ENCODE peak calls at places on chromosomes 13 and 19, in six cellular contexts. One of them, this sample, is unnamed.

GRCh38 chr13:53191091-53191490 is 162.5 kb downstream of the OLFM4 start:
- DNase-seq in IMR-90: peak
- DNase-seq in breast epithelium: no peak
- DNase-seq in lower leg skin: no peak
- DNase-seq in astrocyte of the spinal cord: no peak
- DNase-seq in glutamatergic neuron: no peak
- DNase-seq in this sample: no peak

GRCh38 chr13:111343186-111343805 is 22.9 kb downstream of the TEX29 start:
- DNase-seq in lower leg skin: no peak
- DNase-seq in glutamatergic neuron: no peak
- DNase-seq in IMR-90: no peak
- DNase-seq in breast epithelium: no peak
- DNase-seq in astrocyte of the spinal cord: no peak
- DNase-seq in this sample: no peak

GRCh38 chr19:41691268-41691970 is 3.3 kb upstream of the CEACAM7 start:
- DNase-seq in glutamatergic neuron: peak
- DNase-seq in breast epithelium: no peak
- DNase-seq in IMR-90: no peak
- DNase-seq in astrocyte of the spinal cord: no peak
- DNase-seq in lower leg skin: no peak
- DNase-seq in this sample: no peak

GRCh38 chr13:33744589-33745369 is 73.2 kb upstream of the RFC3 start:
- DNase-seq in breast epithelium: no peak
- DNase-seq in IMR-90: no peak
- DNase-seq in astrocyte of the spinal cord: no peak
- DNase-seq in lower leg skin: no peak
- DNase-seq in glutamatergic neuron: no peak
- DNase-seq in this sample: no peak

GRCh38 chr13:113862766-113863510 is 938 bp downstream of the GAS6 start:
- DNase-seq in glutamatergic neuron: peak
- DNase-seq in lower leg skin: no peak
- DNase-seq in astrocyte of the spinal cord: peak
- DNase-seq in IMR-90: no peak
- DNase-seq in breast epithelium: peak
- DNase-seq in this sample: no peak

GRCh38 chr13:90552702-90553101 is 794.8 kb upstream of the MIR17HG start:
- DNase-seq in lower leg skin: no peak
- DNase-seq in astrocyte of the spinal cord: no peak
- DNase-seq in IMR-90: no peak
- DNase-seq in breast epithelium: no peak
- DNase-seq in glutamatergic neuron: no peak
- DNase-seq in this sample: no peak

GRCh38 chr13:111177803-111178389 is 62.8 kb downstream of the ARHGEF7 start:
- DNase-seq in astrocyte of the spinal cord: peak
- DNase-seq in lower leg skin: no peak
- DNase-seq in IMR-90: peak
- DNase-seq in glutamatergic neuron: no peak
- DNase-seq in breast epithelium: no peak
- DNase-seq in this sample: peak

GRCh38 chr13:114049026-114049425 is 75.2 kb upstream of the C13orf46 start:
- DNase-seq in IMR-90: no peak
- DNase-seq in lower leg skin: no peak
- DNase-seq in astrocyte of the spinal cord: no peak
- DNase-seq in glutamatergic neuron: no peak
- DNase-seq in breast epithelium: no peak
- DNase-seq in this sample: no peak

GRCh38 chr19:49875801-49876421 is 1.2 kb downstream of the AKT1S1 start:
- DNase-seq in glutamatergic neuron: peak
- DNase-seq in breast epithelium: no peak
- DNase-seq in astrocyte of the spinal cord: peak
- DNase-seq in IMR-90: peak
- DNase-seq in lower leg skin: peak
- DNase-seq in this sample: no peak

GRCh38 chr13:105008606-105009005 is 1526.9 kb downstream of the EFNB2 start:
- DNase-seq in lower leg skin: no peak
- DNase-seq in glutamatergic neuron: no peak
- DNase-seq in astrocyte of the spinal cord: peak
- DNase-seq in breast epithelium: no peak
- DNase-seq in IMR-90: no peak
- DNase-seq in this sample: peak

GRCh38 chr13:46031581-46032263 is 20.8 kb downstream of the ZC3H13 start:
- DNase-seq in glutamatergic neuron: no peak
- DNase-seq in astrocyte of the spinal cord: no peak
- DNase-seq in breast epithelium: no peak
- DNase-seq in IMR-90: peak
- DNase-seq in lower leg skin: no peak
- DNase-seq in this sample: no peak

GRCh38 chr19:29620931-29621351 is 14.9 kb downstream of the POP4 start:
- DNase-seq in astrocyte of the spinal cord: no peak
- DNase-seq in glutamatergic neuron: no peak
- DNase-seq in lower leg skin: no peak
- DNase-seq in IMR-90: no peak
- DNase-seq in breast epithelium: no peak
- DNase-seq in this sample: no peak

GRCh38 chr13:48334534-48335127 is 31.1 kb downstream of the RB1 start:
- DNase-seq in breast epithelium: no peak
- DNase-seq in astrocyte of the spinal cord: peak
- DNase-seq in glutamatergic neuron: no peak
- DNase-seq in IMR-90: peak
- DNase-seq in lower leg skin: no peak
- DNase-seq in this sample: no peak

GRCh38 chr19:48421548-48421947 is 24.2 kb upstream of the GRWD1 start:
- DNase-seq in glutamatergic neuron: no peak
- DNase-seq in IMR-90: no peak
- DNase-seq in astrocyte of the spinal cord: no peak
- DNase-seq in lower leg skin: peak
- DNase-seq in breast epithelium: no peak
- DNase-seq in this sample: no peak

GRCh38 chr13:113982296-113982661 is 8.4 kb upstream of the C13orf46 start:
- DNase-seq in breast epithelium: peak
- DNase-seq in astrocyte of the spinal cord: no peak
- DNase-seq in glutamatergic neuron: no peak
- DNase-seq in IMR-90: no peak
- DNase-seq in lower leg skin: no peak
- DNase-seq in this sample: no peak

GRCh38 chr13:33349996-33350826 is 64.7 kb upstream of the STARD13 start:
- DNase-seq in IMR-90: peak
- DNase-seq in glutamatergic neuron: peak
- DNase-seq in lower leg skin: peak
- DNase-seq in breast epithelium: peak
- DNase-seq in astrocyte of the spinal cord: peak
- DNase-seq in this sample: peak

GRCh38 chr13:73158851-73159250 is 100.0 kb downstream of the KLF5 start:
- DNase-seq in breast epithelium: no peak
- DNase-seq in glutamatergic neuron: no peak
- DNase-seq in astrocyte of the spinal cord: peak
- DNase-seq in lower leg skin: no peak
- DNase-seq in IMR-90: peak
- DNase-seq in this sample: peak

GRCh38 chr19:39448271-39448670 is 2.9 kb downstream of the SUPT5H start:
- DNase-seq in IMR-90: peak
- DNase-seq in lower leg skin: no peak
- DNase-seq in astrocyte of the spinal cord: no peak
- DNase-seq in breast epithelium: no peak
- DNase-seq in glutamatergic neuron: no peak
- DNase-seq in this sample: peak

GRCh38 chr19:2608602-2608922 is 93.9 kb downstream of the GNG7 start:
- DNase-seq in glutamatergic neuron: no peak
- DNase-seq in lower leg skin: no peak
- DNase-seq in IMR-90: no peak
- DNase-seq in breast epithelium: no peak
- DNase-seq in astrocyte of the spinal cord: no peak
- DNase-seq in this sample: no peak

GRCh38 chr19:4416268-4416667 is 13.8 kb downstream of the CHAF1A start:
- DNase-seq in breast epithelium: no peak
- DNase-seq in IMR-90: no peak
- DNase-seq in glutamatergic neuron: no peak
- DNase-seq in astrocyte of the spinal cord: no peak
- DNase-seq in lower leg skin: no peak
- DNase-seq in this sample: no peak

GRCh38 chr13:85638265-85638664 is 161.0 kb downstream of the SLITRK6 start:
- DNase-seq in glutamatergic neuron: no peak
- DNase-seq in astrocyte of the spinal cord: no peak
- DNase-seq in IMR-90: no peak
- DNase-seq in lower leg skin: no peak
- DNase-seq in breast epithelium: no peak
- DNase-seq in this sample: no peak

GRCh38 chr19:58572026-58572817 is 913 bp downstream of the MZF1 start:
- DNase-seq in lower leg skin: no peak
- DNase-seq in breast epithelium: peak
- DNase-seq in glutamatergic neuron: no peak
- DNase-seq in IMR-90: no peak
- DNase-seq in astrocyte of the spinal cord: no peak
- DNase-seq in this sample: no peak

GRCh38 chr19:56748443-56748842 is 76.9 kb upstream of the ZNF835 start:
- DNase-seq in lower leg skin: no peak
- DNase-seq in astrocyte of the spinal cord: no peak
- DNase-seq in breast epithelium: no peak
- DNase-seq in glutamatergic neuron: no peak
- DNase-seq in IMR-90: no peak
- DNase-seq in this sample: peak

GRCh38 chr19:4705413-4706131 is 18.1 kb downstream of the DPP9 start:
- DNase-seq in IMR-90: no peak
- DNase-seq in glutamatergic neuron: no peak
- DNase-seq in breast epithelium: no peak
- DNase-seq in lower leg skin: no peak
- DNase-seq in astrocyte of the spinal cord: no peak
- DNase-seq in this sample: no peak

GRCh38 chr19:15195987-15196682 is 4.7 kb downstream of the NOTCH3 start:
- DNase-seq in IMR-90: no peak
- DNase-seq in glutamatergic neuron: no peak
- DNase-seq in astrocyte of the spinal cord: no peak
- DNase-seq in lower leg skin: peak
- DNase-seq in breast epithelium: peak
- DNase-seq in this sample: peak

GRCh38 chr13:27796544-27797227 is 4.4 kb downstream of the GSX1 start:
- DNase-seq in glutamatergic neuron: no peak
- DNase-seq in lower leg skin: no peak
- DNase-seq in IMR-90: no peak
- DNase-seq in astrocyte of the spinal cord: no peak
- DNase-seq in breast epithelium: no peak
- DNase-seq in this sample: no peak

GRCh38 chr13:104372128-104372527 is 1305.9 kb upstream of the SLC10A2 start:
- DNase-seq in IMR-90: no peak
- DNase-seq in breast epithelium: no peak
- DNase-seq in lower leg skin: no peak
- DNase-seq in glutamatergic neuron: no peak
- DNase-seq in astrocyte of the spinal cord: no peak
- DNase-seq in this sample: no peak

GRCh38 chr19:41269571-41269970 is 5.4 kb downstream of the HNRNPUL1 start:
- DNase-seq in breast epithelium: no peak
- DNase-seq in glutamatergic neuron: no peak
- DNase-seq in astrocyte of the spinal cord: no peak
- DNase-seq in lower leg skin: no peak
- DNase-seq in IMR-90: no peak
- DNase-seq in this sample: no peak

GRCh38 chr19:1074512-1075283 is 7.7 kb downstream of the ARHGAP45 start:
- DNase-seq in astrocyte of the spinal cord: no peak
- DNase-seq in glutamatergic neuron: no peak
- DNase-seq in lower leg skin: peak
- DNase-seq in IMR-90: no peak
- DNase-seq in breast epithelium: peak
- DNase-seq in this sample: no peak